ENCODE peak calls at places on chromosomes 12 and 14, in nine cellular contexts. One of them, this sample, is unnamed.

GRCh38 chr12:2551514-2551913 is 243.3 kb upstream of the FKBP4 start:
- DNase-seq in AG10803: peak; percentile 18
- DNase-seq in Calu3: no peak
- DNase-seq in fibroblast of pulmonary artery: no peak
- DNase-seq in A549: no peak
- DNase-seq in AG09309: no peak
- DNase-seq in sigmoid colon: no peak
- DNase-seq in HFF-Myc: no peak
- DNase-seq in prostate gland: no peak
- DNase-seq in this sample: no peak

GRCh38 chr14:105168496-105168978 is at the start of gene JAG2:
- DNase-seq in AG10803: no peak
- DNase-seq in Calu3: peak; percentile 64
- DNase-seq in fibroblast of pulmonary artery: peak; percentile 34
- DNase-seq in A549: peak; percentile 79
- DNase-seq in AG09309: no peak
- DNase-seq in sigmoid colon: no peak
- DNase-seq in HFF-Myc: no peak
- DNase-seq in prostate gland: peak; percentile 61
- DNase-seq in this sample: no peak

GRCh38 chr12:12126551-12126950 is 55.8 kb downstream of the BCL2L14 start:
- DNase-seq in AG10803: no peak
- DNase-seq in Calu3: no peak
- DNase-seq in fibroblast of pulmonary artery: no peak
- DNase-seq in A549: no peak
- DNase-seq in AG09309: no peak
- DNase-seq in sigmoid colon: no peak
- DNase-seq in HFF-Myc: no peak
- DNase-seq in prostate gland: no peak
- DNase-seq in this sample: no peak

GRCh38 chr12:90589966-90590365 is 365.0 kb downstream of the CCER1 start:
- DNase-seq in AG10803: peak; percentile 35
- DNase-seq in Calu3: no peak
- DNase-seq in fibroblast of pulmonary artery: no peak
- DNase-seq in A549: no peak
- DNase-seq in AG09309: no peak
- DNase-seq in sigmoid colon: no peak
- DNase-seq in HFF-Myc: no peak
- DNase-seq in prostate gland: no peak
- DNase-seq in this sample: no peak

GRCh38 chr12:26162905-26163304 is 32.5 kb upstream of the SSPN start:
- DNase-seq in AG10803: no peak
- DNase-seq in Calu3: no peak
- DNase-seq in fibroblast of pulmonary artery: no peak
- DNase-seq in A549: no peak
- DNase-seq in AG09309: no peak
- DNase-seq in sigmoid colon: no peak
- DNase-seq in HFF-Myc: no peak
- DNase-seq in prostate gland: no peak
- DNase-seq in this sample: no peak

GRCh38 chr14:105602799-105603763 is 76.7 kb downstream of the TMEM121 start:
- DNase-seq in AG10803: no peak
- DNase-seq in Calu3: no peak
- DNase-seq in fibroblast of pulmonary artery: no peak
- DNase-seq in A549: no peak
- DNase-seq in AG09309: no peak
- DNase-seq in sigmoid colon: no peak
- DNase-seq in HFF-Myc: no peak
- DNase-seq in prostate gland: no peak
- DNase-seq in this sample: no peak

GRCh38 chr12:1946311-1946710 is 27.9 kb upstream of the CACNA2D4 start:
- DNase-seq in AG10803: no peak
- DNase-seq in Calu3: no peak
- DNase-seq in fibroblast of pulmonary artery: no peak
- DNase-seq in A549: no peak
- DNase-seq in AG09309: no peak
- DNase-seq in sigmoid colon: no peak
- DNase-seq in HFF-Myc: no peak
- DNase-seq in prostate gland: no peak
- DNase-seq in this sample: no peak

GRCh38 chr12:74983917-74984316 is 225.7 kb downstream of the KCNC2 start:
- DNase-seq in AG10803: no peak
- DNase-seq in Calu3: no peak
- DNase-seq in fibroblast of pulmonary artery: no peak
- DNase-seq in A549: no peak
- DNase-seq in AG09309: no peak
- DNase-seq in sigmoid colon: no peak
- DNase-seq in HFF-Myc: no peak
- DNase-seq in prostate gland: no peak
- DNase-seq in this sample: no peak

GRCh38 chr14:64682173-64682710 is 22.0 kb upstream of the PLEKHG3 start:
- DNase-seq in AG10803: peak; percentile 84
- DNase-seq in Calu3: no peak
- DNase-seq in fibroblast of pulmonary artery: peak; percentile 84
- DNase-seq in A549: peak; percentile 28
- DNase-seq in AG09309: peak; percentile 48
- DNase-seq in sigmoid colon: peak; percentile 88
- DNase-seq in HFF-Myc: no peak
- DNase-seq in prostate gland: peak; percentile 40
- DNase-seq in this sample: peak; percentile 41

GRCh38 chr12:124273630-124274029 is 21.3 kb upstream of the RFLNA start:
- DNase-seq in AG10803: peak; percentile 48
- DNase-seq in Calu3: peak; percentile 34
- DNase-seq in fibroblast of pulmonary artery: peak; percentile 53
- DNase-seq in A549: peak; percentile 77
- DNase-seq in AG09309: no peak
- DNase-seq in sigmoid colon: no peak
- DNase-seq in HFF-Myc: peak; percentile 75
- DNase-seq in prostate gland: no peak
- DNase-seq in this sample: no peak

GRCh38 chr12:100151769-100152168 is 9.1 kb upstream of the BLTP3B start:
- DNase-seq in AG10803: no peak
- DNase-seq in Calu3: no peak
- DNase-seq in fibroblast of pulmonary artery: no peak
- DNase-seq in A549: no peak
- DNase-seq in AG09309: no peak
- DNase-seq in sigmoid colon: no peak
- DNase-seq in HFF-Myc: no peak
- DNase-seq in prostate gland: no peak
- DNase-seq in this sample: no peak

GRCh38 chr14:43651185-43651787 is 855.8 kb downstream of the FSCB start:
- DNase-seq in AG10803: no peak
- DNase-seq in Calu3: no peak
- DNase-seq in fibroblast of pulmonary artery: no peak
- DNase-seq in A549: no peak
- DNase-seq in AG09309: no peak
- DNase-seq in sigmoid colon: no peak
- DNase-seq in HFF-Myc: no peak
- DNase-seq in prostate gland: no peak
- DNase-seq in this sample: no peak

GRCh38 chr12:121614872-121615467 is 11.4 kb upstream of the ORAI1 start:
- DNase-seq in AG10803: no peak
- DNase-seq in Calu3: no peak
- DNase-seq in fibroblast of pulmonary artery: no peak
- DNase-seq in A549: no peak
- DNase-seq in AG09309: no peak
- DNase-seq in sigmoid colon: no peak
- DNase-seq in HFF-Myc: no peak
- DNase-seq in prostate gland: no peak
- DNase-seq in this sample: no peak

GRCh38 chr14:25833341-25834121 is 764.3 kb downstream of the NOVA1 start:
- DNase-seq in AG10803: no peak
- DNase-seq in Calu3: no peak
- DNase-seq in fibroblast of pulmonary artery: peak; percentile 68
- DNase-seq in A549: peak; percentile 14
- DNase-seq in AG09309: no peak
- DNase-seq in sigmoid colon: no peak
- DNase-seq in HFF-Myc: no peak
- DNase-seq in prostate gland: peak; percentile 4
- DNase-seq in this sample: no peak

GRCh38 chr14:95829321-95829720 is 47.3 kb upstream of the TUNAR start:
- DNase-seq in AG10803: no peak
- DNase-seq in Calu3: no peak
- DNase-seq in fibroblast of pulmonary artery: no peak
- DNase-seq in A549: no peak
- DNase-seq in AG09309: no peak
- DNase-seq in sigmoid colon: no peak
- DNase-seq in HFF-Myc: no peak
- DNase-seq in prostate gland: no peak
- DNase-seq in this sample: no peak

GRCh38 chr12:5779401-5779800 is 165.7 kb downstream of the ANO2 start:
- DNase-seq in AG10803: no peak
- DNase-seq in Calu3: no peak
- DNase-seq in fibroblast of pulmonary artery: no peak
- DNase-seq in A549: no peak
- DNase-seq in AG09309: no peak
- DNase-seq in sigmoid colon: no peak
- DNase-seq in HFF-Myc: no peak
- DNase-seq in prostate gland: no peak
- DNase-seq in this sample: no peak

GRCh38 chr12:113528606-113529005 is 56.9 kb upstream of the LHX5 start:
- DNase-seq in AG10803: no peak
- DNase-seq in Calu3: no peak
- DNase-seq in fibroblast of pulmonary artery: no peak
- DNase-seq in A549: no peak
- DNase-seq in AG09309: no peak
- DNase-seq in sigmoid colon: no peak
- DNase-seq in HFF-Myc: no peak
- DNase-seq in prostate gland: no peak
- DNase-seq in this sample: no peak

GRCh38 chr12:29552324-29552927 is 54.9 kb upstream of the OVCH1 start:
- DNase-seq in AG10803: peak; percentile 25
- DNase-seq in Calu3: peak; percentile 79
- DNase-seq in fibroblast of pulmonary artery: peak; percentile 77
- DNase-seq in A549: peak; percentile 43
- DNase-seq in AG09309: no peak
- DNase-seq in sigmoid colon: peak; percentile 74
- DNase-seq in HFF-Myc: no peak
- DNase-seq in prostate gland: peak; percentile 40
- DNase-seq in this sample: no peak

GRCh38 chr12:3658327-3659163 is 94.4 kb downstream of the CRACR2A start:
- DNase-seq in AG10803: no peak
- DNase-seq in Calu3: no peak
- DNase-seq in fibroblast of pulmonary artery: peak; percentile 59
- DNase-seq in A549: no peak
- DNase-seq in AG09309: no peak
- DNase-seq in sigmoid colon: no peak
- DNase-seq in HFF-Myc: no peak
- DNase-seq in prostate gland: no peak
- DNase-seq in this sample: no peak
- TF ChIP-seq CTCF in AG10803: peak; percentile 42
- TF ChIP-seq CTCF in Calu3: no peak
- TF ChIP-seq CTCF in fibroblast of pulmonary artery: peak; percentile 71
- TF ChIP-seq CTCF in A549: no peak
- TF ChIP-seq CTCF in AG09309: peak; percentile 52
- TF ChIP-seq CTCF in sigmoid colon: peak; percentile 10
- TF ChIP-seq CTCF in HFF-Myc: peak; percentile 53
- TF ChIP-seq CTCF in prostate gland: no peak
- TF ChIP-seq CTCF in this sample: peak; percentile 50

GRCh38 chr12:112063264-112063663 is 45.3 kb downstream of the NAA25 start:
- DNase-seq in AG10803: no peak
- DNase-seq in Calu3: no peak
- DNase-seq in fibroblast of pulmonary artery: no peak
- DNase-seq in A549: no peak
- DNase-seq in AG09309: no peak
- DNase-seq in sigmoid colon: no peak
- DNase-seq in HFF-Myc: no peak
- DNase-seq in prostate gland: no peak
- DNase-seq in this sample: no peak
- TF ChIP-seq CTCF in AG10803: no peak
- TF ChIP-seq CTCF in Calu3: no peak
- TF ChIP-seq CTCF in fibroblast of pulmonary artery: no peak
- TF ChIP-seq CTCF in A549: no peak
- TF ChIP-seq CTCF in AG09309: no peak
- TF ChIP-seq CTCF in sigmoid colon: no peak
- TF ChIP-seq CTCF in HFF-Myc: no peak
- TF ChIP-seq CTCF in prostate gland: no peak
- TF ChIP-seq CTCF in this sample: no peak

DNA sequence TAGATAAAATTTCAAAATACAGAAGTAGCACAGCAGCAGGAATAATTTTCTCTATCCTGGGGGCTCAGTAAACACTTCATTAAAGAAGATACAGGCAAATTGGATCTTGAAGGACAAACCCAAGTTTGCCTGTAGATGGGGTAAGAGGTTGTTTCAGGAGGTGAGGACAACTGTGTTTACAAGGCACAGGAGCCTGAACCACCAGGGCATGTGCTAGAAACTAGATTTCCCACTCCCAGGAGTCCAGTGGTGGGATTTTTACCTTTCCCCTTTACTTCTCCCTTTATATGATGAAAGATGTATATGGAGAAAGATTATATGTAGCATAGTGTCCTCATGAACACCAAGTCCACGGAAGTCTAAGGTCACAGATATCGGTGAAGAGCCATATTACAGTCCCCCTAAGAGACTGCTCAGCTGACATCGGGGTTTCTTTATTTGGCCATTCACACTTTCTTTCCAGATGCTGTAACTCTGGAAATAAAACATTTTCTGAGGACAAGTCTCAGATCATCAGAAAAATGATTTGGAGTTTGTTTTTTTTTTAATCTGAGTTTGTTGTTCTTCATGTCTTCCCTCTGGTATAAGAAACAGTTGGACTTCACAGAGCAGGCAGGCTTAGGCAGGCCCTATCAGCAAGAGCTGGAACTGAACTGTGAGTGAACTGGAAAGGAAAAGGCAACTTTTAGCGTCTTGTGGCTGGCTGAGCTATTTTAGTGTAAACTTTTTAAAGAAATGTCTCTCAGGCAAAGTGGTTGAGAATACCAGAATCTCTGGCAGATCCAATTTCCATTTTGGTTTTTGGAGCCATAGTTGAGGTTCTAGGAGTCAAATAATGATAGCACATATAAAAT is 8.0 kb upstream of the EVL start:
- DNase-seq in AG10803: peak; percentile 28
- DNase-seq in Calu3: no peak
- DNase-seq in fibroblast of pulmonary artery: peak; percentile 66
- DNase-seq in A549: peak; percentile 23
- DNase-seq in AG09309: no peak
- DNase-seq in sigmoid colon: no peak
- DNase-seq in HFF-Myc: no peak
- DNase-seq in prostate gland: no peak
- DNase-seq in this sample: no peak
- TF ChIP-seq CTCF in AG10803: peak; percentile 35
- TF ChIP-seq CTCF in Calu3: no peak
- TF ChIP-seq CTCF in fibroblast of pulmonary artery: peak; percentile 48
- TF ChIP-seq CTCF in A549: peak; percentile 11
- TF ChIP-seq CTCF in AG09309: peak; percentile 42
- TF ChIP-seq CTCF in sigmoid colon: peak; percentile 18
- TF ChIP-seq CTCF in HFF-Myc: peak; percentile 6
- TF ChIP-seq CTCF in prostate gland: no peak
- TF ChIP-seq CTCF in this sample: peak; percentile 18

DNA sequence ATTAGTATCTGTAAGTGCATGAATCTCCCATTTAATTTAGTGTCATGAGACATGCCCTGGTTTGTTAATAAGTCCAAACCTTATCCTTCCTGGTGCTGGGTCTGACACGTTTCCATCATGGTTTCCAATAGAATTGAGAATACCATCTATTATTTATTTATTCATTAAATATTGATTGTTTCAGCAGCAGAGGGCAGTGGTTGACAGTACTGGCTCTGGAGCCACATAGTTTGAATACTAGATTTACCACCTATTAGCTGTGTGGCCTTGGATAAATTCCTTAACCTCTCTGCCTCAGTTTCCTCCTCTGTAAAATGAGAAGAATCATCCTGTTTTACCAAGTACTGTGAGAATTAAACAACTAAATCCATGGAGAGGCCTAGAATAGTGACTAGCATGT is 941 bp upstream of the STAB2 start:
- DNase-seq in AG10803: no peak
- DNase-seq in Calu3: no peak
- DNase-seq in fibroblast of pulmonary artery: peak; percentile 20
- DNase-seq in A549: no peak
- DNase-seq in AG09309: no peak
- DNase-seq in sigmoid colon: no peak
- DNase-seq in HFF-Myc: no peak
- DNase-seq in prostate gland: no peak
- DNase-seq in this sample: no peak
- TF ChIP-seq CTCF in AG10803: peak; percentile 15
- TF ChIP-seq CTCF in Calu3: no peak
- TF ChIP-seq CTCF in fibroblast of pulmonary artery: peak; percentile 25
- TF ChIP-seq CTCF in A549: peak; percentile 6
- TF ChIP-seq CTCF in AG09309: no peak
- TF ChIP-seq CTCF in sigmoid colon: no peak
- TF ChIP-seq CTCF in HFF-Myc: no peak
- TF ChIP-seq CTCF in prostate gland: no peak
- TF ChIP-seq CTCF in this sample: no peak